ENCODE peak calls at places on chromosomes 16 and 17, in nine cellular contexts. H, Y, K, I, J, V, F, C and O are unnamed samples.

GRCh38 chr17:75478508-75478907 is 22.1 kb downstream of the TMEM94 start:
- DNase-seq in H (peak), Y (no peak), K (no peak), I (no peak), J (no peak), V (no peak), F (no peak), C (no peak), O (no peak)

GRCh38 chr16:82824408-82824807 is 197.6 kb downstream of the CDH13 start:
- DNase-seq in H (no peak), Y (no peak), K (no peak), I (no peak), J (no peak), V (no peak), F (no peak), C (no peak), O (no peak)

GRCh38 chr16:64590516-64590915 is 531.3 kb downstream of the CDH11 start:
- DNase-seq in H (no peak), Y (no peak), K (no peak), I (no peak), J (no peak), V (no peak), F (no peak), C (no peak), O (no peak)

GRCh38 chr16:88487920-88488842 is 35.1 kb downstream of the ZFPM1 start:
- DNase-seq in H (no peak), Y (no peak), K (no peak), I (peak), J (peak), V (no peak), F (no peak), C (no peak), O (no peak)

GRCh38 chr17:80260791-80261158 is at the start of gene RNF213:
- DNase-seq in H (peak), Y (peak), K (no peak), I (peak), J (no peak), V (no peak), F (peak), C (no peak), O (peak)

GRCh38 chr16:80806957-80807356 is 2.6 kb upstream of the CDYL2 start:
- DNase-seq in H (no peak), Y (no peak), K (no peak), I (no peak), J (peak), V (no peak), F (no peak), C (no peak), O (no peak)

GRCh38 chr16:47503936-47504335 is 42.8 kb downstream of the PHKB start:
- DNase-seq in H (no peak), Y (no peak), K (no peak), I (no peak), J (no peak), V (peak), F (no peak), C (no peak), O (no peak)

GRCh38 chr17:62740066-62740465 is 68.0 kb downstream of the MARCHF10 start:
- DNase-seq in H (peak), Y (no peak), K (no peak), I (no peak), J (no peak), V (no peak), F (no peak), C (no peak), O (no peak)

GRCh38 chr17:76251478-76252039 is 11.3 kb upstream of the RNF157 start:
- DNase-seq in H (no peak), Y (no peak), K (no peak), I (no peak), J (peak), V (no peak), F (no peak), C (no peak), O (no peak)

GRCh38 chr17:78168906-78169793 is 769 bp downstream of the SYNGR2 start:
- DNase-seq in H (peak), Y (peak), K (no peak), I (peak), J (no peak), V (peak), F (peak), C (no peak), O (no peak)

GRCh38 chr17:1592751-1593629 is 30.4 kb upstream of the PITPNA start:
- DNase-seq in H (no peak), Y (no peak), K (peak), I (no peak), J (peak), V (no peak), F (peak), C (no peak), O (no peak)

GRCh38 chr16:68000024-68000423 is 740 bp upstream of the DPEP2 start:
- DNase-seq in H (no peak), Y (no peak), K (no peak), I (no peak), J (no peak), V (no peak), F (no peak), C (no peak), O (peak)

GRCh38 chr17:5592382-5592781 is 8.1 kb upstream of the NLRP1 start:
- DNase-seq in H (peak), Y (peak), K (no peak), I (peak), J (peak), V (peak), F (no peak), C (no peak), O (no peak)

GRCh38 chr17:79832211-79833109 is 6.8 kb downstream of the CBX4 start:
- DNase-seq in H (peak), Y (no peak), K (no peak), I (peak), J (peak), V (no peak), F (peak), C (no peak), O (no peak)

GRCh38 chr17:75619506-75620431 is 13.5 kb upstream of the SMIM5 start:
- DNase-seq in H (peak), Y (peak), K (no peak), I (peak), J (peak), V (no peak), F (peak), C (no peak), O (peak)

GRCh38 chr17:9817086-9817485 is 4.8 kb downstream of the GSG1L2 start:
- DNase-seq in H (peak), Y (no peak), K (no peak), I (peak), J (no peak), V (peak), F (no peak), C (no peak), O (no peak)

GRCh38 chr17:28710948-28711722 is 553 bp downstream of the PROCA1 start:
- DNase-seq in H (peak), Y (peak), K (peak), I (peak), J (peak), V (peak), F (peak), C (no peak), O (peak)

GRCh38 chr16:30767767-30768465 is 5.8 kb downstream of the RNF40 start:
- DNase-seq in H (no peak), Y (no peak), K (no peak), I (no peak), J (no peak), V (no peak), F (no peak), C (no peak), O (no peak)

GRCh38 chr17:75476274-75476673 is 19.8 kb downstream of the TMEM94 start:
- DNase-seq in H (no peak), Y (no peak), K (no peak), I (no peak), J (no peak), V (no peak), F (no peak), C (no peak), O (no peak)

GRCh38 chr17:19744922-19745757 is 3.0 kb downstream of the ALDH3A1 start:
- DNase-seq in H (peak), Y (peak), K (no peak), I (peak), J (no peak), V (peak), F (peak), C (no peak), O (peak)

GRCh38 chr16:22797551-22797950 is 16.4 kb upstream of the HS3ST2 start:
- DNase-seq in H (no peak), Y (no peak), K (no peak), I (no peak), J (no peak), V (no peak), F (no peak), C (no peak), O (no peak)

GRCh38 chr17:62161405-62162148 is 96.5 kb upstream of the MED13 start:
- DNase-seq in H (no peak), Y (no peak), K (no peak), I (peak), J (no peak), V (no peak), F (no peak), C (no peak), O (no peak)

GRCh38 chr17:70321388-70321787 is 152.1 kb downstream of the KCNJ2 start:
- DNase-seq in H (no peak), Y (no peak), K (no peak), I (no peak), J (no peak), V (no peak), F (no peak), C (no peak), O (no peak)

GRCh38 chr16:85372627-85373372 is 240.3 kb upstream of the GSE1 start:
- DNase-seq in H (no peak), Y (no peak), K (no peak), I (no peak), J (peak), V (no peak), F (peak), C (no peak), O (peak)

GRCh38 chr16:80700558-80700957 is 103.8 kb downstream of the CDYL2 start:
- DNase-seq in H (no peak), Y (no peak), K (no peak), I (no peak), J (no peak), V (no peak), F (no peak), C (no peak), O (no peak)

GRCh38 chr17:76007131-76007849 is 6.6 kb downstream of the CDK3 start:
- DNase-seq in H (no peak), Y (no peak), K (no peak), I (no peak), J (no peak), V (no peak), F (no peak), C (no peak), O (no peak)

GRCh38 chr17:56908061-56908542 is 5.7 kb downstream of the TRIM25 start:
- DNase-seq in H (no peak), Y (no peak), K (peak), I (no peak), J (no peak), V (no peak), F (peak), C (no peak), O (peak)

GRCh38 chr17:58224315-58224714 is 5.3 kb upstream of the MKS1 start:
- DNase-seq in H (no peak), Y (peak), K (no peak), I (no peak), J (no peak), V (peak), F (peak), C (no peak), O (no peak)

GRCh38 chr16:61993076-61993475 is 43.2 kb downstream of the CDH8 start:
- DNase-seq in H (no peak), Y (no peak), K (no peak), I (no peak), J (no peak), V (no peak), F (no peak), C (no peak), O (no peak)

GRCh38 chr17:68288375-68288774 is 2.6 kb downstream of the SLC16A6 start:
- DNase-seq in H (no peak), Y (no peak), K (peak), I (no peak), J (no peak), V (no peak), F (peak), C (no peak), O (peak)

GRCh38 chr17:36074365-36074764 is 10.3 kb downstream of the CCL18 start:
- DNase-seq in H (no peak), Y (no peak), K (peak), I (no peak), J (no peak), V (no peak), F (no peak), C (no peak), O (no peak)

GRCh38 chr16:81094771-81095251 is 1.4 kb downstream of the GCSH start:
- DNase-seq in H (no peak), Y (no peak), K (no peak), I (no peak), J (no peak), V (no peak), F (no peak), C (no peak), O (no peak)

DNA sequence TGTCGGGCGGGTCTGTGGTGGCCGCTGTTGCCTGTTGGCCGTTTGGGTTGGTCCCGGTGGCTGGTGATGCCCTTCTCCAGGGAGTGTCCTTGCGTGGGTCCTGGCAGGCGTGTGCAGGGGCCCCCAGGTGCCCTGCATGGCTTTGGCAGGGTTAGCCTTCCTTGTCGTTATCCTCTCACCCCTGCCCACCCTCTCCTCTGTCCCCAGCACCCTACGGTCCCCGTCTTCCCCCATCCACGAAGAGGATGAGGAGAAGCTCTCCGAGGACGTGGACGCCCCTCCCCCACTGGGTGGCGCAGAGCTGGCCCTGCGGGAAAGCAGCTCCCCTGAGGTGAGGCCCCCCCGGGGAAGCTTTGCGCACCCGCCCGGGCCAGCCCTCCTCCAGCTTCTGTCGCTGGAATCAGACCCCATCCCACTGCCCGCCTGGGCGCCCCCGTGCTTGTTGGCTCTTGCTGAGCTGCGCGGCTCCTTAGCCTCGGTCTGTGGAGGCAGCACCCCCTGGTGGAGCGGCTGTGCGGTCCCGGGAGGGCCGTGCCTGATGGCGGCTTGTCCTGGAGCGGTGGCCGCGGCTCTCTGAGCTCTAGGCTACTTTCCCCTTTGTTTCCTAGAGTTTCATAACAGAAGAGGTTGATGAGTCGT is 10.6 kb upstream of the NUDT16L1 start:
- DNase-seq in H (peak), Y (no peak), K (no peak), I (peak), J (peak), V (no peak), F (peak), C (no peak), O (peak)
- TF ChIP-seq CTCF in H (peak), Y (peak), K (peak), I (peak), J (peak), V (peak), F (peak), C (no peak), O (peak)

GRCh38 chr16:75385507-75386152 is 47.7 kb downstream of the CFDP1 start:
- DNase-seq in H (peak), Y (peak), K (peak), I (peak), J (peak), V (peak), F (peak), C (peak), O (no peak)
- TF ChIP-seq REST in H (no peak), Y (no peak), K (no peak), I (no peak), J (no peak), V (no peak), F (no peak), C (no peak), O (no peak)

GRCh38 chr16:54540525-54541180 is 254.1 kb upstream of the IRX3 start:
- DNase-seq in H (no peak), Y (no peak), K (no peak), I (no peak), J (no peak), V (no peak), F (no peak), C (no peak), O (no peak)

GRCh38 chr16:54542805-54543504 is 256.4 kb upstream of the IRX3 start:
- DNase-seq in H (no peak), Y (no peak), K (no peak), I (peak), J (no peak), V (no peak), F (no peak), C (no peak), O (no peak)

GRCh38 chr16:54533856-54534490 is 247.4 kb upstream of the IRX3 start:
- DNase-seq in H (no peak), Y (no peak), K (no peak), I (no peak), J (no peak), V (no peak), F (no peak), C (no peak), O (no peak)

DNA sequence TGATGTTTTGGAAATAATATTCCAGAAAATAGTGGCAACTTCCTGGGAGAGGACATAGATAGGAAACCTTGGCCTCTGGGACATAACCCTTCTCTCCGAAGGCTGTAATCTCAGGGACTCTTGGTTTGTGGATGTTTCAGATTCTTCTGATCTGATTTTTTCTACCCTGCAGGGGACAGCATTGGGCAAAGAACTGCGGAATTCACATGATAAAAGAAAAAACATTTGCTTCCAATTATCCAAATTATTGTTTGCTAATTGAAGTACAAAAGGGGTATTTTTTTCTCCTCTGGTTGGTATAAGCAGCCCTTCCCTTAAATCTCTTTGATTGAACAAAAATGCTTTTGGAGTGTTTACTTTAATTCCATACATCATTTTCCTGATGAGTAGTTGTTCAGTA is 251.7 kb upstream of the IRX3 start:
- DNase-seq in H (no peak), Y (no peak), K (no peak), I (peak), J (no peak), V (no peak), F (no peak), C (no peak), O (no peak)
- TF ChIP-seq CTCF in H (no peak), Y (no peak), K (no peak), I (peak), J (no peak), V (no peak), F (no peak), C (peak), O (no peak)

DNA sequence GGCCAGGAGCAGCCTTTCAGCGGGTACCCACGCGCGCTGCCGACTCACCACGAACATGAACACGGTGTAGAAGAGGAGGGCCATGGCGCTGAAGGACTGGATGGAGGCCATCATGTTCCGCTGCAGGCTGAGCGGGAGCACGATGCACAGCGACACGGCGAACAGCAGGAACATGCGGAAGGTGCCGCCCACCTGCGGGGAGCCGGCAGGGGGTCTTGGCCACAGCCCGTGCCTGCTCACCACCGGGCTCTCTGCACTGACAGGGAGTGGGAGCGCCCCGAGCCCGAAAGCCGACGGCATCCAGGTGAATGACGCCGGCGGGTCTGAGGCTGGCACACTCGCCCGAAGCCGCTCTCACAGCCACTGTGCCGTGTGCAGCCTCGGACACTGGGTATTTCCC is 13.0 kb downstream of the SLC38A10 start:
- DNase-seq in H (no peak), Y (no peak), K (no peak), I (no peak), J (no peak), V (no peak), F (no peak), C (no peak), O (no peak)
- TF ChIP-seq REST in H (no peak), Y (no peak), K (no peak), I (no peak), J (no peak), V (no peak), F (no peak), C (no peak), O (no peak)

DNA sequence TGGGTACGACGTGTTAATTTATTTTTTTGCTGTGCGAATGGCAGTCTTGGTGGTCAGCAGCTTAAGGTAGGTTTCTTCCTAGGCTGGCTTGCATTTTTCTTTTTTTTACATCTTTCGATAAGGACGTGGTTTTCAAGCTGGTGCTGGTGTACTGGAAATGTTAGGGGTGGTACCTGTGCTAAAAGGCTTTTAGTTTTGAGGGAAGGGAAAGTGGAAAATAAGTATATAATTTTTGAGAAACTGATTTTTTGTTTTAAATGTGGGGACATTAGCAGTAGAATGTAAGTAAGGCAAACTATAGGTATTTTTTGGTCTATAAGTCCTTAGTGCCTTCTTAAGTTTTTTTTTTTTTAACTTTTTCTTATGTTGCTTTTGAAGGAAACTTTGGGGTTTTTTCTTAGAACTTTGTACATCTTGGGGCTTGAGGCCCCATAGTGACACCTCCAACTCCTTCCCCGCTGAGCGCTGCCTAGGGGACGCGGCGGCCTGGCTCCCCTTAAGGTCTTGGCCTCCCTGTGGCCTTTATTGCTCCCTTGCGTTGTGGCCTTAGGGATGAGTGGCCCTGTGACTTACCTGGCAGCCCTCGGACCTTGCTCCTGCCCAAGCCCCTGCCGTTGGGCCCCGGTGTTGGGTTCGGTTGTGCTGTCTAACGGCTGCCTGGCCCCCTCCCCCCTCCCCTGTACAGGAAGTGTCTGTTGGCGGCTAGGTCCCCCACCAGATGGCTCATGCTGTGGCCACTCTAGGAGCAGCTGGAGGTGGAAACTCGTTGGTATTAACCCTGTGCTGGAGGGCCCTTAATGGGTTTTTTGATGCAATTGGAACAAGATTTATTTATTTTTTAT is 88.0 kb upstream of the RPRML start:
- DNase-seq in H (peak), Y (peak), K (peak), I (peak), J (peak), V (peak), F (peak), C (no peak), O (peak)
- TF ChIP-seq CTCF in H (peak), Y (no peak), K (peak), I (peak), J (peak), V (no peak), F (peak), C (no peak), O (no peak)

GRCh38 chr17:60371416-60371815 is 20.5 kb downstream of the USP32 start:
- DNase-seq in H (no peak), Y (no peak), K (no peak), I (no peak), J (no peak), V (no peak), F (no peak), C (no peak), O (no peak)
- TF ChIP-seq REST in H (no peak), Y (no peak), K (no peak), I (no peak), J (no peak), V (no peak), F (no peak), C (no peak), O (no peak)

GRCh38 chr16:89704281-89704680 is 2.8 kb upstream of the SPATA2L start:
- DNase-seq in H (no peak), Y (no peak), K (no peak), I (no peak), J (no peak), V (no peak), F (no peak), C (no peak), O (no peak)
- TF ChIP-seq CTCF in H (no peak), Y (no peak), K (no peak), I (no peak), J (no peak), V (no peak), F (no peak), C (no peak), O (no peak)